ENCODE peak calls at places on chromosomes 2 and 18, in nine cellular contexts. P is astrocyte, R is heart right ventricle, J is Peyer's patch, N is psoas muscle, F is lower lobe of right lung, K is neural crest cell, W is pancreas, I is colonic mucosa. X is an unnamed sample.
A peak's percentile ranks its signal among the peaks of the same experiment; 100 is the strongest.

GRCh38 chr18:72640552-72640951 is 96.4 kb upstream of the CBLN2 start:
- DNase-seq in P (no peak), R (no peak), J (no peak), N (no peak), F (no peak), K (no peak), W (no peak), I (no peak), X (no peak)

GRCh38 chr2:88831792-88832248 is 140.3 kb downstream of the RPIA start:
- DNase-seq in P (no peak), R (peak; percentile 38), J (peak; percentile 79), N (peak; percentile 29), F (peak; percentile 79), K (no peak), W (peak; percentile 35), I (peak; percentile 76), X (no peak)

GRCh38 chr2:206981739-206982336 is 42.5 kb downstream of the CPO start:
- DNase-seq in P (peak; percentile 54), R (peak; percentile 79), J (peak; percentile 55), N (peak; percentile 67), F (peak; percentile 72), K (peak; percentile 64), W (peak; percentile 42), I (peak; percentile 27), X (peak; percentile 59)

GRCh38 chr2:133780099-133780996 is 212.1 kb upstream of the NCKAP5 start:
- DNase-seq in P (peak; percentile 65), R (peak; percentile 69), J (no peak), N (no peak), F (no peak), K (peak; percentile 78), W (peak; percentile 67), I (peak; percentile 59), X (peak; percentile 74)

GRCh38 chr2:219228745-219229374 is 576 bp downstream of the ATG9A start:
- DNase-seq in P (no peak), R (no peak), J (no peak), N (no peak), F (no peak), K (no peak), W (no peak), I (no peak), X (no peak)

GRCh38 chr2:238157506-238158017 is 1.2 kb upstream of the ERFE start:
- DNase-seq in P (no peak), R (no peak), J (no peak), N (no peak), F (no peak), K (no peak), W (no peak), I (no peak), X (no peak)

GRCh38 chr2:219639356-219639755 is 11.9 kb downstream of the SLC4A3 start:
- DNase-seq in P (no peak), R (no peak), J (no peak), N (no peak), F (peak; percentile 39), K (no peak), W (no peak), I (no peak), X (no peak)

GRCh38 chr18:5476961-5477800 is 66.6 kb downstream of the EPB41L3 start:
- DNase-seq in P (peak; percentile 47), R (no peak), J (no peak), N (no peak), F (no peak), K (no peak), W (no peak), I (no peak), X (no peak)

GRCh38 chr2:179675435-179675834 is 186.0 kb downstream of the ZNF385B start:
- DNase-seq in P (no peak), R (no peak), J (no peak), N (no peak), F (no peak), K (no peak), W (no peak), I (no peak), X (no peak)

GRCh38 chr2:54680397-54681032 is 42.9 kb upstream of the EML6 start:
- DNase-seq in P (peak; percentile 64), R (no peak), J (no peak), N (no peak), F (no peak), K (no peak), W (no peak), I (no peak), X (peak; percentile 37)

GRCh38 chr2:215529271-215529670 is 93.4 kb upstream of the FN1 start:
- DNase-seq in P (peak; percentile 84), R (no peak), J (no peak), N (no peak), F (no peak), K (no peak), W (no peak), I (peak; percentile 36), X (peak; percentile 74)

GRCh38 chr2:8115966-8116365 is 565.9 kb upstream of the ID2 start:
- DNase-seq in P (peak; percentile 86), R (no peak), J (no peak), N (no peak), F (no peak), K (no peak), W (no peak), I (no peak), X (peak; percentile 22)

GRCh38 chr18:12346240-12346565 is 30.8 kb downstream of the AFG3L2 start:
- DNase-seq in P (no peak), R (no peak), J (no peak), N (no peak), F (no peak), K (no peak), W (no peak), I (no peak), X (no peak)

GRCh38 chr18:37107748-37108522 is 279.0 kb downstream of the KIAA1328 start:
- DNase-seq in P (no peak), R (no peak), J (no peak), N (no peak), F (no peak), K (no peak), W (no peak), I (no peak), X (no peak)

GRCh38 chr2:46335966-46336436 is 38.8 kb downstream of the EPAS1 start:
- DNase-seq in P (no peak), R (no peak), J (no peak), N (peak; percentile 29), F (peak; percentile 54), K (no peak), W (peak; percentile 42), I (peak; percentile 75), X (no peak)

GRCh38 chr18:70419526-70419925 is 130.7 kb downstream of the SOCS6 start:
- DNase-seq in P (peak; percentile 90), R (no peak), J (no peak), N (no peak), F (no peak), K (no peak), W (no peak), I (no peak), X (peak; percentile 73)

GRCh38 chr18:48367557-48367956 is 41.6 kb downstream of the ZBTB7C start:
- DNase-seq in P (no peak), R (no peak), J (no peak), N (no peak), F (no peak), K (no peak), W (no peak), I (no peak), X (no peak)

GRCh38 chr2:10752236-10752635 is 30.8 kb downstream of the ATP6V1C2 start:
- DNase-seq in P (no peak), R (no peak), J (peak; percentile 57), N (no peak), F (peak; percentile 12), K (no peak), W (no peak), I (peak; percentile 69), X (no peak)

GRCh38 chr2:67215214-67215613 is 181.9 kb upstream of the ETAA1 start:
- DNase-seq in P (peak; percentile 42), R (no peak), J (no peak), N (no peak), F (peak; percentile 54), K (peak; percentile 58), W (peak; percentile 89), I (peak; percentile 60), X (peak; percentile 13)

GRCh38 chr2:222305510-222306392 is 7.0 kb upstream of the PAX3 start:
- DNase-seq in P (no peak), R (no peak), J (peak; percentile 61), N (no peak), F (no peak), K (peak; percentile 34), W (no peak), I (peak; percentile 36), X (no peak)

GRCh38 chr2:145431181-145431951 is 911.4 kb upstream of the ZEB2 start:
- DNase-seq in P (no peak), R (no peak), J (no peak), N (no peak), F (no peak), K (no peak), W (peak; percentile 72), I (no peak), X (no peak)
- TF ChIP-seq CTCF in P (no peak), R (no peak), J (no peak), N (no peak), F (no peak), K (peak; percentile 42), W (no peak), I (no peak), X (no peak)

GRCh38 chr18:79466591-79466990 is 70.9 kb downstream of the NFATC1 start:
- DNase-seq in P (no peak), R (no peak), J (no peak), N (no peak), F (no peak), K (no peak), W (no peak), I (no peak), X (no peak)
- TF ChIP-seq CTCF in P (no peak), R (no peak), J (no peak), N (no peak), F (no peak), K (no peak), W (no peak), I (no peak), X (no peak)

DNA sequence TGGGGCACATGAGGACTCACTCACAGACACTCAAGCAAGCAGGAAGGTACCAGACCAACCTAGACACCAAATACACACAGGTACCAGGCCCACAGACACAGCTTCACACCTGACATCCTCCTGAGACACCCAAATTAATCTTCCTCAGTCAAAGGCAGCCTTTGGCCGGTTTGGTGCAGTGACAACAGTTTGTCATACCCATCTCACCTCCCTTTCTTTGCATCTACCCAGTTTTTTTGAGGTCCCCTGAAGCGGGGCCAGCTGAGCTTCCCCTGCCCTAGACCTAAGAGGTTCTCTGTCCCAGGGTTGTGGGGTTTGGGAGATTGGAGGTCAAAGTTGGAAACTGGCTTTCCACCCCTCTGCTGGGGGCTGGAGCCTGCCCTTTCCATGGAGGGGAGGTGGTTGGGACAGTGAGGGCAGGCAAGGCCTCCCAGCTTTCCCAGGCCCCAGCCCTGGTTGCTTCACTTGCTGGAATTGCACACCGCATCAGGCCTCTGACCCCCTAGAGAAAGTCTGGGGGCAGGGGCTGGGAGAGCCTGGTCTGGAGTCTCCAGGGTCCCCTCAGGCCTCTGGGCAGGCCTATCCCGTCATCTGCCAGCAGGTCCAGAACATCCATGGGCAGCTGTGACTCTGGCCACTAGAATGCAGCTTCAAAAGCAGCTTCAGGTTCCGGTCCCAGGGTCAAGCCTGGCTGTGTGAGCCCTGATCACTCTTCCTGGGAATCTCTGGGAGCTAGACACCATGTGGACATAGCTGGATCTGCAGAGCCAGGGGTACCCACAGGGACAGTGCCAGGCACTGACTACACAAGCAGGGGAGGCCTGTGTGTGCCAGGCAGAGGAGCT is 12.5 kb upstream of the TEX261 start:
- DNase-seq in P (no peak), R (no peak), J (no peak), N (no peak), F (no peak), K (no peak), W (no peak), I (no peak), X (no peak)
- TF ChIP-seq CTCF in P (no peak), R (no peak), J (no peak), N (no peak), F (no peak), K (no peak), W (no peak), I (no peak), X (peak; percentile 34)

GRCh38 chr2:29974086-29974485 is 52.7 kb upstream of the ALK start:
- DNase-seq in P (no peak), R (no peak), J (no peak), N (no peak), F (no peak), K (no peak), W (no peak), I (no peak), X (no peak)
- TF ChIP-seq CTCF in P (no peak), R (no peak), J (no peak), N (no peak), F (no peak), K (no peak), W (no peak), I (no peak), X (no peak)

X was measured in HFFc6.